ENCODE peak calls at places on chromosomes 7 and 10, in seven cellular contexts. K is HepG2, G is HCT116, P is GM12878, F is WTC11, O is NB4, T is K562. M is an unnamed sample.

GRCh38 chr10:84194424-84195043 is at the start of gene CDHR1:
- DNase-seq in K (no peak), G (no peak), P (no peak), F (peak; percentile 73), O (peak; percentile 61), T (peak; percentile 78), M (peak; percentile 25)

GRCh38 chr10:52464725-52465124 is 150.6 kb downstream of the DKK1 start:
- DNase-seq in K (no peak), G (no peak), P (no peak), F (no peak), O (no peak), T (no peak), M (no peak)

GRCh38 chr7:38629621-38630020 is 1.6 kb downstream of the AMPH start:
- DNase-seq in K (no peak), G (no peak), P (no peak), F (no peak), O (no peak), T (no peak), M (no peak)

GRCh38 chr7:3245077-3245476 is 56.0 kb upstream of the SDK1 start:
- DNase-seq in K (no peak), G (no peak), P (no peak), F (no peak), O (no peak), T (no peak), M (no peak)

GRCh38 chr7:112892263-112892662 is 102.1 kb upstream of the TMEM168 start:
- DNase-seq in K (no peak), G (no peak), P (no peak), F (no peak), O (no peak), T (no peak), M (no peak)

GRCh38 chr10:19107406-19107805 is 58.8 kb downstream of the MALRD1 start:
- DNase-seq in K (no peak), G (no peak), P (no peak), F (no peak), O (no peak), T (no peak), M (no peak)

GRCh38 chr7:45703373-45703821 is 129.2 kb downstream of the ADCY1 start:
- DNase-seq in K (no peak), G (no peak), P (no peak), F (no peak), O (no peak), T (no peak), M (no peak)

GRCh38 chr7:33774762-33775523 is 130.4 kb upstream of the BMPER start:
- DNase-seq in K (no peak), G (no peak), P (no peak), F (no peak), O (no peak), T (no peak), M (no peak)

GRCh38 chr10:131499566-131499965 is 188.0 kb upstream of the TCERG1L start:
- DNase-seq in K (no peak), G (no peak), P (no peak), F (no peak), O (no peak), T (no peak), M (no peak)

GRCh38 chr7:43593010-43593409 is 10.1 kb downstream of the STK17A start:
- DNase-seq in K (no peak), G (no peak), P (no peak), F (no peak), O (no peak), T (no peak), M (no peak)

GRCh38 chr10:63429280-63429679 is 36.5 kb downstream of the JMJD1C start:
- DNase-seq in K (no peak), G (no peak), P (no peak), F (no peak), O (no peak), T (no peak), M (no peak)

GRCh38 chr10:71276873-71277272 is 42.2 kb upstream of the SLC29A3 start:
- DNase-seq in K (no peak), G (no peak), P (no peak), F (no peak), O (no peak), T (no peak), M (no peak)

GRCh38 chr7:71694678-71695077 is 562.7 kb downstream of the GALNT17 start:
- DNase-seq in K (no peak), G (no peak), P (no peak), F (no peak), O (no peak), T (no peak), M (no peak)

GRCh38 chr10:109624939-109625338 is 298.4 kb downstream of the XPNPEP1 start:
- DNase-seq in K (peak; percentile 3), G (no peak), P (no peak), F (no peak), O (no peak), T (no peak), M (no peak)

GRCh38 chr10:94398762-94399161 is 3.6 kb upstream of the TBC1D12 start:
- DNase-seq in K (no peak), G (no peak), P (no peak), F (no peak), O (no peak), T (no peak), M (peak; percentile 10)

GRCh38 chr7:135761751-135762488 is 13.3 kb upstream of the FAM180A start:
- DNase-seq in K (no peak), G (no peak), P (no peak), F (no peak), O (peak; percentile 76), T (no peak), M (no peak)

GRCh38 chr10:100333821-100334469 is 3.9 kb upstream of the PKD2L1 start:
- DNase-seq in K (no peak), G (no peak), P (no peak), F (no peak), O (no peak), T (no peak), M (no peak)

GRCh38 chr7:47411281-47411869 is 170.5 kb downstream of the TNS3 start:
- DNase-seq in K (no peak), G (no peak), P (no peak), F (no peak), O (no peak), T (no peak), M (no peak)

GRCh38 chr10:48363617-48364355 is 57.3 kb downstream of the MAPK8 start:
- DNase-seq in K (peak; percentile 70), G (peak; percentile 43), P (peak; percentile 51), F (no peak), O (peak; percentile 76), T (peak; percentile 88), M (peak; percentile 80)

GRCh38 chr10:114495303-114495702 is 91.0 kb upstream of the AFAP1L2 start:
- DNase-seq in K (no peak), G (no peak), P (no peak), F (no peak), O (no peak), T (no peak), M (no peak)

GRCh38 chr7:141709749-141710148 is 1.6 kb downstream of the WEE2 start:
- DNase-seq in K (no peak), G (no peak), P (no peak), F (no peak), O (no peak), T (no peak), M (no peak)

DNA sequence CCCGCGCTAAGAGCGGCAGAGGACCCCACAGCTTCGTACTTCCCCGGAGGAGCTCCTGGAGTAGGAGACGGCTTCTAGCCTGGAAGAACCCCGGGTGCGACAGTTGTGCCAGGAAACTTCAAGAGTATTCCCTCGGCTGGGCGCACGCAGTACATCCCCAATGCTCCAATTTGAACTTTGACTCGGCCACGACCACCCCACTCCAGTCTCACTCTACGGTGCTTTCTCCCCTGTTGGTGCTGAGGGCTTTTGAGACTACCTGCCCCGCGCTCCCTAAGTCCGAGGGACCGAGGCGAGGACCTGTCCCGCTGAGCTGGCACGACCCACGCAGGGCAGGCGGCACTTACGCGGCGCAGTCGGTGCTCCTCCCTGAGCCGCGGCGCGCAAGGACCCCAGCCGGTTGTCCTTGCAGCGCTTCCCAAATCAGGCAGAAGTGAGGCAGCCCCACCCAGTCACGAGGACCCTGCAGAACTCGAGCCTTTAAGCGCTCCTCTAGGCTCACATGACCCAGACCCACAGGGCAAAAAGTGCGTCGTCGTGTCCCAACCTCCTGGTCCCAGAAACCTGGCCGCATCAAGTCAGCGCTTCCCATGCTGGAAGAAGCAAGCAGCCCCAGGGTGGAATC is at the start of gene CPVL:
- DNase-seq in K (peak; percentile 71), G (peak; percentile 29), P (no peak), F (peak; percentile 65), O (no peak), T (peak; percentile 3), M (no peak)
- TF ChIP-seq MAX in K (peak; percentile 81), G (peak; percentile 30), P (no peak), F (peak; percentile 78), O (no peak), T (peak; percentile 52), M (no peak)

DNA sequence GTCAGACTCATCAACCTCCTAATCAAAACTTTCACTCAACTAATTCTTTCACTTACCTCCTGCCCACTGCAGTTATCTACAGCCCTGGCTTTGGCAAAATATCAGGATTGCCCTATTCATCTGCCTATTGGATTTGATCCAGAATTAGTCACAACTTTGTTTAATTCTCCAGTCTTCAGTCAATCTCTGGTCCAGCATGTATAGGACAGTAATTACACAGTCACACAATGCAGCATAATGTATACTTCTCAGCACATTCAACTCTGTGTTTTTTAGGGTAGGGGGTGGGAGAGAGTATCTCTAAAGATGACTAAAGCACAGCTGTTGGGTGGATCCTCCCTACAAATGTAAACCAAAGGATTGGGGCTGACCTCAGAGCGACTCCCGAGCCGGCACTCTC is 17.7 kb upstream of the NRP1 start:
- DNase-seq in K (no peak), G (no peak), P (no peak), F (no peak), O (no peak), T (no peak), M (no peak)
- TF ChIP-seq MAX in K (no peak), G (no peak), P (no peak), F (no peak), O (no peak), T (no peak), M (no peak)

GRCh38 chr10:95500097-95500496 is 61.1 kb downstream of the SORBS1 start:
- DNase-seq in K (no peak), G (no peak), P (no peak), F (no peak), O (no peak), T (no peak), M (no peak)

GRCh38 chr10:95496246-95496911 is 64.8 kb downstream of the SORBS1 start:
- DNase-seq in K (no peak), G (no peak), P (no peak), F (no peak), O (no peak), T (no peak), M (no peak)

GRCh38 chr10:95499482-95499989 is 61.6 kb downstream of the SORBS1 start:
- DNase-seq in K (peak; percentile 73), G (no peak), P (no peak), F (no peak), O (no peak), T (no peak), M (no peak)

GRCh38 chr10:95493862-95494261 is 67.3 kb downstream of the SORBS1 start:
- DNase-seq in K (no peak), G (no peak), P (no peak), F (no peak), O (no peak), T (no peak), M (no peak)

GRCh38 chr10:95496951-95497350 is 64.2 kb downstream of the SORBS1 start:
- DNase-seq in K (no peak), G (no peak), P (no peak), F (no peak), O (no peak), T (no peak), M (no peak)
- TF ChIP-seq MAX in K (no peak), G (no peak), P (no peak), F (no peak), O (no peak), T (no peak), M (no peak)

GRCh38 chr7:104656467-104656866 is 328.1 kb downstream of the LHFPL3 start:
- DNase-seq in K (no peak), G (no peak), P (no peak), F (no peak), O (no peak), T (no peak), M (no peak)
- TF ChIP-seq MAX in K (no peak), G (no peak), P (no peak), F (no peak), O (no peak), T (no peak), M (no peak)

M was measured in A549.